ENCODE peak calls at places on chromosomes 11 and 22, in eight cellular contexts. S, D, K, Y, R, V, G and Q are unnamed samples. For H3K36me3 and H3K4me1, the result is how much of the 10 kb centered on the place peaks cover.

GRCh38 chr11:65506316-65506769 is 7.5 kb downstream of the MALAT1 start:
- DNase-seq in S (no peak), D (no peak), K (no peak), Y (no peak), R (no peak), V (no peak), G (peak), Q (no peak)

GRCh38 chr11:9825315-9825714 is 161.4 kb downstream of the SWAP70 start:
- DNase-seq in S (peak), D (no peak), K (no peak), Y (no peak), R (no peak), V (no peak), G (no peak), Q (no peak)

GRCh38 chr11:35969089-35970046 is 25.5 kb downstream of the LDLRAD3 start:
- DNase-seq in S (peak), D (no peak), K (peak), Y (no peak), R (no peak), V (peak), G (no peak), Q (no peak)

GRCh38 chr11:57499413-57499982 is 16.0 kb downstream of the SLC43A1 start:
- DNase-seq in S (peak), D (peak), K (peak), Y (peak), R (peak), V (peak), G (peak), Q (peak)

GRCh38 chr11:115939104-115939503 is 434.9 kb upstream of the CADM1 start:
- DNase-seq in S (peak), D (peak), K (no peak), Y (no peak), R (no peak), V (no peak), G (no peak), Q (no peak)

GRCh38 chr11:64018310-64018709 is 17.4 kb upstream of the FLRT1 start:
- DNase-seq in S (no peak), D (no peak), K (peak), Y (no peak), R (no peak), V (no peak), G (no peak), Q (no peak)

GRCh38 chr11:28675183-28675582 is 567.0 kb downstream of the METTL15 start:
- DNase-seq in S (no peak), D (no peak), K (no peak), Y (no peak), R (no peak), V (no peak), G (no peak), Q (no peak)

GRCh38 chr22:43377486-43377995 is 34.3 kb upstream of the MPPED1 start:
- DNase-seq in S (peak), D (no peak), K (no peak), Y (no peak), R (no peak), V (no peak), G (no peak), Q (no peak)

GRCh38 chr11:134742956-134743808 is 331.1 kb upstream of the B3GAT1 start:
- DNase-seq in S (no peak), D (no peak), K (no peak), Y (no peak), R (no peak), V (peak), G (no peak), Q (no peak)

GRCh38 chr11:27541790-27542189 is 35.2 kb upstream of the LIN7C start:
- DNase-seq in S (no peak), D (no peak), K (no peak), Y (no peak), R (no peak), V (no peak), G (no peak), Q (no peak)

GRCh38 chr11:57203359-57203758 is 21.6 kb downstream of the LRRC55 start:
- DNase-seq in S (peak), D (no peak), K (peak), Y (peak), R (peak), V (no peak), G (peak), Q (no peak)

GRCh38 chr11:106156290-106156937 is 79.0 kb downstream of the AASDHPPT start:
- DNase-seq in S (peak), D (no peak), K (peak), Y (peak), R (no peak), V (peak), G (peak), Q (no peak)

GRCh38 chr11:86608251-86608799 is 64.1 kb downstream of the ME3 start:
- DNase-seq in S (peak), D (peak), K (peak), Y (peak), R (peak), V (peak), G (peak), Q (no peak)

GRCh38 chr22:26658671-26659478 is 1.5 kb downstream of the MIAT start:
- DNase-seq in S (peak), D (peak), K (peak), Y (peak), R (no peak), V (peak), G (peak), Q (peak)

GRCh38 chr22:42277988-42278776 is 7.7 kb upstream of the TCF20 start:
- DNase-seq in S (no peak), D (no peak), K (no peak), Y (peak), R (no peak), V (peak), G (no peak), Q (no peak)

GRCh38 chr22:39039306-39040126 is 1.1 kb upstream of the APOBEC3F start:
- DNase-seq in S (no peak), D (no peak), K (no peak), Y (no peak), R (no peak), V (no peak), G (no peak), Q (peak)

GRCh38 chr11:86591631-86592030 is 80.8 kb downstream of the ME3 start:
- DNase-seq in S (no peak), D (no peak), K (no peak), Y (no peak), R (no peak), V (no peak), G (no peak), Q (no peak)

GRCh38 chr22:28369849-28370248 is 309.8 kb downstream of the TTC28 start:
- DNase-seq in S (no peak), D (no peak), K (no peak), Y (no peak), R (no peak), V (no peak), G (no peak), Q (no peak)

GRCh38 chr11:115990004-115990447 is 485.8 kb upstream of the CADM1 start:
- DNase-seq in S (no peak), D (no peak), K (no peak), Y (peak), R (no peak), V (peak), G (peak), Q (peak)

GRCh38 chr22:19822301-19823117 is 32.2 kb downstream of the GNB1L start:
- DNase-seq in S (no peak), D (no peak), K (peak), Y (no peak), R (peak), V (peak), G (peak), Q (peak)

GRCh38 chr11:120248551-120249278 is 8.8 kb downstream of the POU2F3 start:
- DNase-seq in S (peak), D (peak), K (no peak), Y (no peak), R (no peak), V (no peak), G (no peak), Q (no peak)

GRCh38 chr11:116651757-116652237 is 121.0 kb downstream of the BUD13 start:
- DNase-seq in S (no peak), D (no peak), K (no peak), Y (no peak), R (no peak), V (no peak), G (no peak), Q (no peak)

GRCh38 chr11:17807034-17807433 is 72.5 kb downstream of the KCNC1 start:
- DNase-seq in S (no peak), D (no peak), K (no peak), Y (no peak), R (no peak), V (no peak), G (no peak), Q (no peak)

GRCh38 chr11:75490221-75491181 is 35.2 kb downstream of the GDPD5 start:
- DNase-seq in S (peak), D (peak), K (no peak), Y (no peak), R (no peak), V (no peak), G (no peak), Q (no peak)

GRCh38 chr11:130218501-130218900 is 58.9 kb downstream of the ST14 start:
- DNase-seq in S (no peak), D (no peak), K (peak), Y (no peak), R (no peak), V (no peak), G (no peak), Q (no peak)

GRCh38 chr22:22678970-22679369 is 34.6 kb downstream of the GGTLC2 start:
- DNase-seq in S (no peak), D (no peak), K (no peak), Y (no peak), R (no peak), V (no peak), G (no peak), Q (no peak)

GRCh38 chr11:115324569-115325432 is 179.4 kb downstream of the CADM1 start:
- DNase-seq in S (peak), D (peak), K (peak), Y (peak), R (no peak), V (peak), G (peak), Q (no peak)

GRCh38 chr11:35541621-35542375 is 16.4 kb upstream of the PAMR1 start:
- DNase-seq in S (peak), D (peak), K (no peak), Y (no peak), R (no peak), V (peak), G (peak), Q (no peak)

GRCh38 chr11:120863359-120863758 is 160.5 kb upstream of the TBCEL start:
- DNase-seq in S (peak), D (peak), K (no peak), Y (no peak), R (no peak), V (no peak), G (no peak), Q (no peak)

GRCh38 chr11:256952-257737 is 20.4 kb downstream of the PSMD13 start:
- DNase-seq in S (no peak), D (no peak), K (no peak), Y (no peak), R (no peak), V (no peak), G (no peak), Q (no peak)

GRCh38 chr11:2540521-2541320 is 95.9 kb downstream of the KCNQ1 start:
- DNase-seq in S (no peak), D (no peak), K (no peak), Y (no peak), R (peak), V (no peak), G (peak), Q (peak)

GRCh38 chr11:31641477-31642062 is 132.0 kb downstream of the ELP4 start:
- DNase-seq in S (peak), D (peak), K (peak), Y (peak), R (peak), V (peak), G (peak), Q (no peak)

GRCh38 chr11:79097279-79097875 is 343.5 kb downstream of the TENM4 start:
- DNase-seq in S (no peak), D (no peak), K (no peak), Y (no peak), R (no peak), V (no peak), G (no peak), Q (no peak)
- H3K36me3 ChIP-seq in S (under half), D (under half), K (under half), Y (under half), R (under half), V (under half), G (under half), Q (under half)

GRCh38 chr11:45336136-45336535 is 50.0 kb upstream of the SYT13 start:
- DNase-seq in S (no peak), D (no peak), K (no peak), Y (no peak), R (no peak), V (no peak), G (no peak), Q (no peak)

GRCh38 chr11:45343988-45344387 is 57.8 kb upstream of the SYT13 start:
- DNase-seq in S (no peak), D (no peak), K (no peak), Y (no peak), R (no peak), V (no peak), G (no peak), Q (no peak)

GRCh38 chr11:45341379-45341778 is 55.2 kb upstream of the SYT13 start:
- DNase-seq in S (no peak), D (no peak), K (no peak), Y (peak), R (no peak), V (no peak), G (no peak), Q (no peak)

GRCh38 chr11:45337583-45338360 is 51.6 kb upstream of the SYT13 start:
- DNase-seq in S (no peak), D (no peak), K (no peak), Y (no peak), R (no peak), V (no peak), G (no peak), Q (no peak)

DNA sequence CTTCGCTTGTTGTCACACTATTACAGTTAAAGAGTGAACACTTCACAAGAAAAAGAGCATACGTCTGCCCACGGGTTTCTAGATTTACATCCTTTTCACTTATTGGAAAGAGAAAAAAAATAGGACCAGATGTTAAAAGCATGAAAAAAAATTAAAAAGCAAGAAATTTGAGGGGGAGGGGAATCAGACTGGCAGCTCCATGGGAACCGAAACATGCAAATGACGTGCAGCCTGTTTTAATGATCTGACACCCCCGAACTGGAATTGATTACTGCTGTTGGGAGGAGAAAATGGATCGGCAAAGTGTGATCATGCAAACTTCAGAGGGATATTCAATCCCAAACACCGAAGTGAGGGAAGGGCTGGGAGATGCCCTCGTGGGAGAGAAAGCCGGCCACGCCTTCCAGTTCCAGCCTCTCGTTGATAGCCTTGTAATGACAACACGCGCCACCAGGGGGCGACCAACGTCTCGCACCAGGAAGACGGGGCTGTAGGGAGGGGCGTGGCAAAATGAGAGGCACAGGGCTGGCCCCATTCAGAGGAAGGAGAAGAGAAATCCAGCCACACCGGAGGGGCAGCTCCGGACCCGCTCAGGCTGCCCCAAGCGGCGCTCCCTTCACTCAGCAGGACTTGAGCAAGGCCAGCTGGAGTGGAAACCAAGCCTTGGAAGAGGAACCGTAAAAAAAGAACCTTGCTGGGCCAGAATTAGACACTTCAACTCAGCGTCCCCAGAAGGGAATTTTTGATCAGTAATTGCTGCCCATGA is 53.8 kb upstream of the SYT13 start:
- DNase-seq in S (peak), D (peak), K (peak), Y (peak), R (peak), V (peak), G (peak), Q (peak)
- H3K4me3 ChIP-seq in S (no peak), D (no peak), K (peak), Y (no peak), R (no peak), V (no peak), G (no peak), Q (no peak)

GRCh38 chr11:128505449-128506058 is 81.8 kb downstream of the ETS1 start:
- DNase-seq in S (no peak), D (no peak), K (no peak), Y (no peak), R (no peak), V (no peak), G (no peak), Q (no peak)

GRCh38 chr11:128507936-128508335 is 79.4 kb downstream of the ETS1 start:
- DNase-seq in S (no peak), D (no peak), K (no peak), Y (no peak), R (no peak), V (no peak), G (no peak), Q (no peak)

GRCh38 chr11:128506999-128507591 is 80.3 kb downstream of the ETS1 start:
- DNase-seq in S (peak), D (peak), K (peak), Y (no peak), R (peak), V (peak), G (peak), Q (peak)

GRCh38 chr11:128504489-128504888 is 82.9 kb downstream of the ETS1 start:
- DNase-seq in S (no peak), D (no peak), K (no peak), Y (no peak), R (no peak), V (no peak), G (no peak), Q (no peak)

GRCh38 chr11:128506384-128506783 is 81.0 kb downstream of the ETS1 start:
- DNase-seq in S (no peak), D (no peak), K (no peak), Y (no peak), R (no peak), V (no peak), G (no peak), Q (no peak)
- H3K4me1 ChIP-seq in S (under half), D (half or more), K (half or more), Y (under half), R (under half), V (half or more), G (half or more), Q (half or more)

DNA sequence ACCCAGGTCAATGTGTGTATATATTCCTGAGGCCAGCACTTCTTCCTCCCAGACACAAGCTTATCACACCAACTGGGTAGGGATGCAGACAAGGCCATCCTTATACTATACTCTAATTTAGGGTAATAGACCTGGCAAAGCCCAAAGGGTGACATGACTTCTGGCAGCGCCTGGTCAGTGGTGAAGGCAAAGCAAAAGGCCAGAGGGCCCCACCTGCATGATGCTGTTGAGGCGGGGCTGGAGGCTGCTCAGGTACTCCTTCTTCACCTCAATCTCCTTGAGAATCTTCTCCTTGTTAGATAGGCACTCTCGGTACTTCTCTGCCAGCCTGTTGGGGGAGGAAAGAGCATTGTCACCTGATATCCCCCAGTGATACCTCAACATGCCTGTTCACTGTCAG is 17.1 kb downstream of the THOC5 start:
- DNase-seq in S (no peak), D (no peak), K (no peak), Y (no peak), R (no peak), V (no peak), G (no peak), Q (no peak)
- H3K36me3 ChIP-seq in S (half or more), D (under half), K (half or more), Y (under half), R (under half), V (under half), G (half or more), Q (half or more)

DNA sequence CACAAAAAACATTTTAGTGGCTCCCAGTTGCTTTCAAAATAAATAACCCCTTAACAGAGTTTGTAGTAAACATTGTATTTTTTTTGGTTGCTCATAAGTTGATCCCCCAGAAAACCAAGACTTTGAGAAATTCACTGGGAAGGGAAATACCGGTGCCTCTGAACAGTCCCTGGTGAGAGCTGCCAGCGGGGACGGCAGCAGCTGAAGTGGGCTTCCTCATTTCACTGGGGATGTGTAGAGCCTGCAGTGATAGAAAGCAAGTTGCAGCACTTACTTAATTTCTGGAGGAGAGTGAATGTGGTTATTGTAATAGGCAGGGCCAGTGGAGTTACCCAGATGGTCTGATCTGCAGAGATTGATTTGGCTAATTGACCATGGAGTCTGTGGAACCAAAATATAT is 18.6 kb upstream of the MCHR1 start:
- DNase-seq in S (no peak), D (no peak), K (no peak), Y (no peak), R (no peak), V (no peak), G (no peak), Q (no peak)
- H3K4me3 ChIP-seq in S (no peak), D (no peak), K (no peak), Y (no peak), R (no peak), V (no peak), G (no peak), Q (no peak)

GRCh38 chr22:21069375-21069774 is 23.6 kb downstream of the LRRC74B start:
- DNase-seq in S (no peak), D (no peak), K (no peak), Y (no peak), R (no peak), V (no peak), G (no peak), Q (no peak)
- H3K4me1 ChIP-seq in S (under half), D (under half), K (under half), Y (under half), R (under half), V (under half), G (under half), Q (under half)

GRCh38 chr22:37757663-37758062 is 50.1 kb upstream of the GCAT start:
- DNase-seq in S (no peak), D (no peak), K (no peak), Y (no peak), R (no peak), V (no peak), G (no peak), Q (no peak)
- H3K36me3 ChIP-seq in S (half or more), D (half or more), K (half or more), Y (under half), R (under half), V (under half), G (half or more), Q (half or more)